ENCODE peak calls at places on chromosome 6, in seven cellular contexts. T is HCT116, K is GM12878, S is H1, M is HepG2, B is K562, L is SK-N-SH. R is an unnamed sample.

GRCh38 chr6:34381086-34381485 is 11.4 kb downstream of the NUDT3 start:
- DNase-seq in S (no peak), K (no peak), T (no peak), M (no peak), L (no peak), B (peak; percentile 36), R (no peak)

GRCh38 chr6:35219683-35220326 is 6.0 kb downstream of the SCUBE3 start:
- DNase-seq in S (no peak), M (no peak), B (no peak), T (no peak), L (no peak), K (no peak), R (no peak)

GRCh38 chr6:12097791-12098190 is 85.7 kb downstream of the HIVEP1 start:
- DNase-seq in B (no peak), M (no peak), K (no peak), L (no peak), S (no peak), T (no peak), R (no peak)

GRCh38 chr6:38806271-38806670 is 91.2 kb downstream of the DNAH8 start:
- DNase-seq in L (no peak), M (no peak), B (no peak), T (no peak), S (no peak), K (no peak), R (no peak)

GRCh38 chr6:139446104-139446715 is 71.8 kb upstream of the CITED2 start:
- DNase-seq in T (no peak), B (peak; percentile 62), L (no peak), M (no peak), K (no peak), S (no peak), R (no peak)

GRCh38 chr6:110097443-110097842 is 82.0 kb downstream of the WASF1 start:
- DNase-seq in T (no peak), B (no peak), L (no peak), K (no peak), S (no peak), M (no peak), R (no peak)

GRCh38 chr6:44401138-44401537 is 13.6 kb downstream of the CDC5L start:
- DNase-seq in S (no peak), M (no peak), L (no peak), K (no peak), T (no peak), B (no peak), R (no peak)

GRCh38 chr6:137099689-137100398 is 55.1 kb upstream of the IL20RA start:
- DNase-seq in S (no peak), M (no peak), B (no peak), T (no peak), L (no peak), K (no peak), R (no peak)

GRCh38 chr6:835476-836160 is 142.7 kb upstream of the EXOC2 start:
- DNase-seq in S (no peak), K (no peak), L (no peak), B (no peak), M (no peak), T (no peak), R (no peak)

GRCh38 chr6:30955367-30956042 is 14.7 kb downstream of the MUCL3 start:
- DNase-seq in T (no peak), K (peak; percentile 15), M (no peak), S (peak; percentile 31), L (peak; percentile 45), B (peak; percentile 91), R (no peak)

GRCh38 chr6:71288228-71289038 is at the start of gene OGFRL1:
- DNase-seq in B (no peak), T (no peak), K (no peak), M (peak; percentile 14), S (no peak), L (peak; percentile 96), R (peak; percentile 91)

GRCh38 chr6:90790696-90791095 is 203.8 kb upstream of the MAP3K7 start:
- DNase-seq in L (no peak), K (no peak), T (no peak), M (no peak), B (no peak), S (no peak), R (no peak)

GRCh38 chr6:19731286-19731685 is 105.9 kb upstream of the ID4 start:
- DNase-seq in T (peak; percentile 38), S (no peak), K (no peak), B (no peak), M (peak; percentile 9), L (no peak), R (no peak)

GRCh38 chr6:36978687-36979086 is 7.3 kb downstream of the MTCH1 start:
- DNase-seq in S (no peak), L (no peak), B (no peak), K (no peak), M (no peak), T (no peak), R (no peak)

GRCh38 chr6:31353508-31353907 is 3.5 kb downstream of the HLA-B start:
- DNase-seq in S (no peak), L (no peak), B (no peak), M (no peak), K (no peak), T (no peak), R (no peak)

GRCh38 chr6:4808396-4808795 is 32.2 kb downstream of the CDYL start:
- DNase-seq in S (no peak), K (no peak), B (no peak), L (no peak), T (no peak), M (no peak), R (no peak)

GRCh38 chr6:129635396-129636164 is 74.4 kb downstream of the ARHGAP18 start:
- DNase-seq in T (no peak), M (no peak), S (no peak), K (no peak), B (no peak), L (no peak), R (no peak)

GRCh38 chr6:163416640-163417253 is 2.2 kb downstream of the QKI start:
- DNase-seq in B (peak; percentile 79), M (peak; percentile 88), K (no peak), T (peak; percentile 33), L (no peak), S (no peak), R (peak; percentile 73)

GRCh38 chr6:75975904-75976303 is 96.6 kb downstream of the IMPG1 start:
- DNase-seq in B (no peak), S (no peak), L (no peak), K (no peak), M (no peak), T (no peak), R (no peak)

GRCh38 chr6:122734529-122735203 is 44.9 kb upstream of the FABP7 start:
- DNase-seq in K (no peak), S (no peak), M (no peak), L (no peak), T (no peak), B (no peak), R (no peak)

GRCh38 chr6:100175814-100176275 is 181.8 kb upstream of the MCHR2 start:
- DNase-seq in M (peak; percentile 16), B (peak; percentile 8), S (no peak), T (no peak), K (no peak), L (no peak), R (no peak)
- TF ChIP-seq JUND in M (no peak), B (no peak), S (no peak), T (no peak), K (no peak), L (no peak), R (no peak)

GRCh38 chr6:107622269-107622668 is 132.4 kb downstream of the SOBP start:
- DNase-seq in T (no peak), M (no peak), B (no peak), L (no peak), S (no peak), K (no peak), R (no peak)

GRCh38 chr6:107624541-107624940 is 134.6 kb downstream of the SOBP start:
- DNase-seq in S (no peak), T (no peak), M (no peak), L (no peak), K (no peak), B (no peak), R (no peak)

GRCh38 chr6:107625264-107625663 is 135.3 kb downstream of the SOBP start:
- DNase-seq in K (no peak), M (no peak), T (no peak), B (no peak), L (no peak), S (no peak), R (no peak)

GRCh38 chr6:107626645-107627044 is 136.7 kb downstream of the SOBP start:
- DNase-seq in S (no peak), T (no peak), B (no peak), K (no peak), L (no peak), M (no peak), R (no peak)

DNA sequence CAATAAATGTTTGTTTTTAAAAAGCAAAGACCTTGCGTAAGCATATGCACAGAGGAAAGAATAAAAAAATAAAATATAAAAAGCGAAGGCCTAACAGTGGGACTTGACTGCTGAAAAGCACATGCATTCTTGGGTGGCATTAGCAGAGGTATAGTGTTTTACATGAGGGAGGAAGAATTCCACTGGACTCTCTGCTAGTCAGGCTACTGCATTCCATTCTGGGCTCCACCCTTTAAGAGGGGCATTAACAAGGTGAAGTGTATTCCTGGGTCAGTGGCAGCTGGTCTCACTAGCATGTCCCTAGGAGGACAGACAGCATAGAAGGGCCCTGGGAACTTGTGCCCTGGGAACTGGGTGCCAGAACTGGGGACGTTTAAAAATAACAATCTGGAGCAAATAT is 134.1 kb downstream of the SOBP start:
- DNase-seq in B (no peak), T (no peak), S (no peak), L (no peak), K (no peak), M (no peak), R (no peak)
- TF ChIP-seq JUND in B (no peak), T (no peak), S (no peak), L (no peak), K (no peak), M (no peak), R (no peak)

DNA sequence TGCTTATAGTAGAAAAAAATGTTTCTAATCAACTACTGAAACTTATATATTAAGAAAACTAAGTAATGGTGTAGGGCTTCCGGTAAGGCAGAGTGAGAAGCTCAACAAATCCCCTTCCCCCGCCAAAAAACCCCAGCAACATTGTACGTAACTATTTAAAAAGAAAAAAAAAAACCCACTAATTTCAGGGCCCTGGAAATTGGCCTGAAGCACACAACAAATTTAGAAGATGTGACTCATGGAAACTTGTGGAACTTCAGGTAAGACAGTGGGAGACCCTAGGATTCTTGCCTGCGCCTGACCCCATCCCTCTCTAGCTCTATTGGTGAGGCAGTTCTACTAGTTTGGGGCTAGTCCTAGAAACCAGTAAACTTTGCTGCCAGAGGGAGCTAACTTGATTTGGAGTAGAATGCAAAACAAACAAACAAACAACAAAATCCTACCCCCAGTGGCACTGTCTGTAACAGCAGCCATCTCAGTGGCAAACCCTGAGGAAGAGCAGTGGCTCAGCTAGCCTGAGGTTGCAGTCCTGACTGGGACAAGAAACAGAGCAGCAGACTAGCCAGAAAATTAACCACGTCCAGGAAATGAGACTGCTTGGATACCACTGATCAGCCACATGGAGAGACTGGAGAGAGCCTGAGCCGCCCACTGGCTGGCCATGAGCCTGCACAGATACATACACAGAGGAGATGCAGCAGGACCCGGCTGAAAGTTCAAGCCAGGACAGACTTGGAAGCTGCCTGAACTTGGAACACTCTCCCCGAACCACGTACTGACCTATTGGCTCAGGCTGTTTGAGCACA is 135.1 kb downstream of the TBXT start:
- DNase-seq in B (no peak), M (no peak), L (peak; percentile 30), S (no peak), K (no peak), T (peak; percentile 47), R (no peak)
- TF ChIP-seq JUND in B (no peak), M (no peak), L (no peak), S (no peak), K (no peak), T (no peak), R (no peak)

GRCh38 chr6:39942903-39943580 is 8.8 kb upstream of the MOCS1 start:
- DNase-seq in T (no peak), B (no peak), M (no peak), S (no peak), K (no peak), L (no peak), R (no peak)
- TF ChIP-seq JUND in T (no peak), B (no peak), M (no peak), S (no peak), K (no peak), L (no peak), R (no peak)